ENCODE peak calls at places on chromosomes 2 and 18, in eight cellular contexts. One of them, this sample, is unnamed.

GRCh38 chr18:12657849-12658829 is at the start of gene SPIRE1:
- DNase-seq in upper lobe of left lung: peak; percentile 95
- DNase-seq in transverse colon: peak; percentile 70
- DNase-seq in fibroblast of the aortic adventitia: peak; percentile 32
- DNase-seq in type B pancreatic cell: peak; percentile 75
- DNase-seq in OCI-LY7: peak; percentile 19
- DNase-seq in psoas muscle: peak; percentile 86
- DNase-seq in endothelial cell: peak; percentile 68
- DNase-seq in this sample: no peak

GRCh38 chr2:159267926-159268325 is 18.6 kb downstream of the WDSUB1 start:
- DNase-seq in transverse colon: no peak
- DNase-seq in psoas muscle: no peak
- DNase-seq in OCI-LY7: no peak
- DNase-seq in fibroblast of the aortic adventitia: no peak
- DNase-seq in endothelial cell: no peak
- DNase-seq in upper lobe of left lung: no peak
- DNase-seq in type B pancreatic cell: no peak
- DNase-seq in this sample: no peak

GRCh38 chr2:159139216-159139933 is 147.1 kb downstream of the WDSUB1 start:
- DNase-seq in endothelial cell: no peak
- DNase-seq in psoas muscle: no peak
- DNase-seq in fibroblast of the aortic adventitia: no peak
- DNase-seq in transverse colon: no peak
- DNase-seq in OCI-LY7: no peak
- DNase-seq in type B pancreatic cell: no peak
- DNase-seq in upper lobe of left lung: no peak
- DNase-seq in this sample: no peak

GRCh38 chr18:68282232-68282631 is 432.7 kb downstream of the TMX3 start:
- DNase-seq in fibroblast of the aortic adventitia: no peak
- DNase-seq in endothelial cell: no peak
- DNase-seq in type B pancreatic cell: no peak
- DNase-seq in OCI-LY7: no peak
- DNase-seq in transverse colon: no peak
- DNase-seq in psoas muscle: no peak
- DNase-seq in upper lobe of left lung: no peak
- DNase-seq in this sample: no peak

GRCh38 chr2:236988690-236989639 is 96.7 kb upstream of the COPS8 start:
- DNase-seq in upper lobe of left lung: peak; percentile 56
- DNase-seq in type B pancreatic cell: no peak
- DNase-seq in endothelial cell: no peak
- DNase-seq in transverse colon: peak; percentile 43
- DNase-seq in fibroblast of the aortic adventitia: peak; percentile 20
- DNase-seq in OCI-LY7: no peak
- DNase-seq in psoas muscle: peak; percentile 92
- DNase-seq in this sample: no peak

GRCh38 chr2:134683561-134684112 is 35.2 kb downstream of the TMEM163 start:
- DNase-seq in transverse colon: no peak
- DNase-seq in endothelial cell: no peak
- DNase-seq in fibroblast of the aortic adventitia: peak; percentile 23
- DNase-seq in OCI-LY7: no peak
- DNase-seq in type B pancreatic cell: no peak
- DNase-seq in upper lobe of left lung: no peak
- DNase-seq in psoas muscle: no peak
- DNase-seq in this sample: no peak

GRCh38 chr2:19936979-19937378 is 35.2 kb upstream of the TTC32 start:
- DNase-seq in transverse colon: no peak
- DNase-seq in fibroblast of the aortic adventitia: no peak
- DNase-seq in endothelial cell: no peak
- DNase-seq in type B pancreatic cell: no peak
- DNase-seq in OCI-LY7: no peak
- DNase-seq in upper lobe of left lung: no peak
- DNase-seq in psoas muscle: no peak
- DNase-seq in this sample: no peak

GRCh38 chr2:24448811-24449210 is 42.2 kb upstream of the NCOA1 start:
- DNase-seq in psoas muscle: no peak
- DNase-seq in type B pancreatic cell: no peak
- DNase-seq in endothelial cell: no peak
- DNase-seq in OCI-LY7: no peak
- DNase-seq in fibroblast of the aortic adventitia: no peak
- DNase-seq in upper lobe of left lung: no peak
- DNase-seq in transverse colon: no peak
- DNase-seq in this sample: no peak

GRCh38 chr2:239226677-239227076 is 174.1 kb downstream of the HDAC4 start:
- DNase-seq in psoas muscle: peak; percentile 58
- DNase-seq in upper lobe of left lung: no peak
- DNase-seq in type B pancreatic cell: no peak
- DNase-seq in OCI-LY7: no peak
- DNase-seq in transverse colon: no peak
- DNase-seq in endothelial cell: no peak
- DNase-seq in fibroblast of the aortic adventitia: no peak
- DNase-seq in this sample: no peak
- TF ChIP-seq CTCF in psoas muscle: no peak
- TF ChIP-seq CTCF in upper lobe of left lung: no peak
- TF ChIP-seq CTCF in type B pancreatic cell: no peak
- TF ChIP-seq CTCF in OCI-LY7: peak; percentile 19
- TF ChIP-seq CTCF in transverse colon: no peak
- TF ChIP-seq CTCF in endothelial cell: no peak
- TF ChIP-seq CTCF in fibroblast of the aortic adventitia: no peak
- TF ChIP-seq CTCF in this sample: no peak

GRCh38 chr2:45650851-45651414 is 542 bp upstream of the PRKCE start:
- DNase-seq in endothelial cell: peak; percentile 85
- DNase-seq in psoas muscle: peak; percentile 95
- DNase-seq in transverse colon: peak; percentile 95
- DNase-seq in OCI-LY7: peak; percentile 97
- DNase-seq in type B pancreatic cell: peak; percentile 93
- DNase-seq in upper lobe of left lung: peak; percentile 98
- DNase-seq in fibroblast of the aortic adventitia: peak; percentile 98
- DNase-seq in this sample: peak; percentile 29
- TF ChIP-seq CTCF in endothelial cell: peak; percentile 25
- TF ChIP-seq CTCF in psoas muscle: peak; percentile 34
- TF ChIP-seq CTCF in transverse colon: peak; percentile 37
- TF ChIP-seq CTCF in OCI-LY7: peak; percentile 62
- TF ChIP-seq CTCF in type B pancreatic cell: peak; percentile 58
- TF ChIP-seq CTCF in upper lobe of left lung: peak; percentile 90
- TF ChIP-seq CTCF in fibroblast of the aortic adventitia: peak; percentile 52
- TF ChIP-seq CTCF in this sample: peak; percentile 35

GRCh38 chr2:192886636-192887035 is 691.9 kb upstream of the TMEFF2 start:
- DNase-seq in fibroblast of the aortic adventitia: no peak
- DNase-seq in transverse colon: no peak
- DNase-seq in psoas muscle: no peak
- DNase-seq in upper lobe of left lung: no peak
- DNase-seq in OCI-LY7: no peak
- DNase-seq in endothelial cell: no peak
- DNase-seq in type B pancreatic cell: no peak
- DNase-seq in this sample: no peak

GRCh38 chr2:192887296-192887695 is 692.6 kb upstream of the TMEFF2 start:
- DNase-seq in OCI-LY7: no peak
- DNase-seq in type B pancreatic cell: no peak
- DNase-seq in transverse colon: no peak
- DNase-seq in endothelial cell: no peak
- DNase-seq in upper lobe of left lung: no peak
- DNase-seq in psoas muscle: no peak
- DNase-seq in fibroblast of the aortic adventitia: no peak
- DNase-seq in this sample: no peak

GRCh38 chr2:192888090-192888489 is 693.4 kb upstream of the TMEFF2 start:
- DNase-seq in psoas muscle: no peak
- DNase-seq in fibroblast of the aortic adventitia: no peak
- DNase-seq in upper lobe of left lung: no peak
- DNase-seq in endothelial cell: no peak
- DNase-seq in type B pancreatic cell: no peak
- DNase-seq in OCI-LY7: no peak
- DNase-seq in transverse colon: no peak
- DNase-seq in this sample: no peak

DNA sequence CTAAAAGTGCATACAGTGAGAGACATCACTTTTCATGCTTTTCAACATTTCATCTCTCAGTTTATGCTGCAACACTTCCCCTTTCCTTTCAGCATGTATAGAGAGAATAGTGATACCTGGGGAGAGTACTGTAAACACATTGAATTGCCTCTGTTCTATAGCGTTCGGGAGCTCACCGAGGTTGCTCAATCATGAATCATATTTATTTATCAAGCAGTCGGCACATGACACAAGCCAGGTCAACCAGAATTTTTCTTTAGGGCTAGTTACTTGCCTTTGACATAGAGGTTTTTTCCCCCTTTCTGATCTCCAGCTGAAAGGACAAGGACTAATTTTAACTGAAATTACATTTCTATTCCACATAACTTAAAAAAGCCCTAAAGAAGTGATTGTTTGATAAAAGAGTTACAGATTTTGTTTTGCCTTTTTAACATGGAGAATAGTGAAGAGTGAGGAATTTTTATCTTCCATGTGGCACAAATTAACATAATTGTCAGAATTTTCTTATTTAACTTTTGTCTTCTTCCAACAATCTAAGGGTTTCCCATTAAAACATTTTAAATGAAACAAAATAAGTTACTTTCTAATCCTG is 690.9 kb upstream of the TMEFF2 start:
- DNase-seq in fibroblast of the aortic adventitia: no peak
- DNase-seq in endothelial cell: no peak
- DNase-seq in upper lobe of left lung: no peak
- DNase-seq in transverse colon: no peak
- DNase-seq in type B pancreatic cell: no peak
- DNase-seq in psoas muscle: no peak
- DNase-seq in OCI-LY7: no peak
- DNase-seq in this sample: no peak
- TF ChIP-seq CTCF in fibroblast of the aortic adventitia: no peak
- TF ChIP-seq CTCF in endothelial cell: no peak
- TF ChIP-seq CTCF in upper lobe of left lung: no peak
- TF ChIP-seq CTCF in transverse colon: no peak
- TF ChIP-seq CTCF in type B pancreatic cell: no peak
- TF ChIP-seq CTCF in psoas muscle: no peak
- TF ChIP-seq CTCF in OCI-LY7: no peak
- TF ChIP-seq CTCF in this sample: no peak

GRCh38 chr18:5964596-5964995 is 69.3 kb upstream of the TMEM200C start:
- DNase-seq in psoas muscle: no peak
- DNase-seq in OCI-LY7: no peak
- DNase-seq in transverse colon: no peak
- DNase-seq in upper lobe of left lung: no peak
- DNase-seq in endothelial cell: no peak
- DNase-seq in type B pancreatic cell: no peak
- DNase-seq in fibroblast of the aortic adventitia: no peak
- DNase-seq in this sample: no peak

GRCh38 chr18:5962362-5962761 is 67.0 kb upstream of the TMEM200C start:
- DNase-seq in type B pancreatic cell: no peak
- DNase-seq in fibroblast of the aortic adventitia: peak; percentile 30
- DNase-seq in transverse colon: no peak
- DNase-seq in upper lobe of left lung: no peak
- DNase-seq in psoas muscle: no peak
- DNase-seq in OCI-LY7: no peak
- DNase-seq in endothelial cell: no peak
- DNase-seq in this sample: no peak

GRCh38 chr18:5961828-5962150 is 66.5 kb upstream of the TMEM200C start:
- DNase-seq in endothelial cell: no peak
- DNase-seq in upper lobe of left lung: no peak
- DNase-seq in OCI-LY7: no peak
- DNase-seq in psoas muscle: no peak
- DNase-seq in transverse colon: no peak
- DNase-seq in fibroblast of the aortic adventitia: no peak
- DNase-seq in type B pancreatic cell: no peak
- DNase-seq in this sample: no peak

GRCh38 chr18:5964108-5964507 is 68.8 kb upstream of the TMEM200C start:
- DNase-seq in type B pancreatic cell: no peak
- DNase-seq in OCI-LY7: no peak
- DNase-seq in psoas muscle: no peak
- DNase-seq in upper lobe of left lung: no peak
- DNase-seq in transverse colon: no peak
- DNase-seq in fibroblast of the aortic adventitia: no peak
- DNase-seq in endothelial cell: no peak
- DNase-seq in this sample: no peak

GRCh38 chr18:5963267-5963666 is 67.9 kb upstream of the TMEM200C start:
- DNase-seq in type B pancreatic cell: no peak
- DNase-seq in fibroblast of the aortic adventitia: no peak
- DNase-seq in OCI-LY7: no peak
- DNase-seq in psoas muscle: no peak
- DNase-seq in transverse colon: no peak
- DNase-seq in endothelial cell: no peak
- DNase-seq in upper lobe of left lung: peak; percentile 47
- DNase-seq in this sample: no peak
- TF ChIP-seq CTCF in type B pancreatic cell: no peak
- TF ChIP-seq CTCF in fibroblast of the aortic adventitia: no peak
- TF ChIP-seq CTCF in OCI-LY7: no peak
- TF ChIP-seq CTCF in psoas muscle: no peak
- TF ChIP-seq CTCF in transverse colon: no peak
- TF ChIP-seq CTCF in endothelial cell: no peak
- TF ChIP-seq CTCF in upper lobe of left lung: no peak
- TF ChIP-seq CTCF in this sample: no peak

GRCh38 chr2:61537590-61538178 is 472 bp downstream of the XPO1 start:
- DNase-seq in type B pancreatic cell: no peak
- DNase-seq in psoas muscle: no peak
- DNase-seq in upper lobe of left lung: no peak
- DNase-seq in fibroblast of the aortic adventitia: no peak
- DNase-seq in endothelial cell: no peak
- DNase-seq in OCI-LY7: no peak
- DNase-seq in transverse colon: no peak
- DNase-seq in this sample: no peak

GRCh38 chr2:61538179-61538919 is at the start of gene XPO1:
- DNase-seq in OCI-LY7: peak; percentile 100
- DNase-seq in upper lobe of left lung: peak; percentile 97
- DNase-seq in transverse colon: peak; percentile 99
- DNase-seq in fibroblast of the aortic adventitia: peak; percentile 99
- DNase-seq in type B pancreatic cell: peak; percentile 100
- DNase-seq in endothelial cell: peak; percentile 99
- DNase-seq in psoas muscle: peak; percentile 100
- DNase-seq in this sample: peak; percentile 77

GRCh38 chr2:61538920-61539559 is 884 bp upstream of the XPO1 start:
- DNase-seq in OCI-LY7: peak; percentile 54
- DNase-seq in transverse colon: peak; percentile 19
- DNase-seq in type B pancreatic cell: no peak
- DNase-seq in upper lobe of left lung: no peak
- DNase-seq in psoas muscle: no peak
- DNase-seq in fibroblast of the aortic adventitia: peak; percentile 56
- DNase-seq in endothelial cell: peak; percentile 9
- DNase-seq in this sample: no peak

DNA sequence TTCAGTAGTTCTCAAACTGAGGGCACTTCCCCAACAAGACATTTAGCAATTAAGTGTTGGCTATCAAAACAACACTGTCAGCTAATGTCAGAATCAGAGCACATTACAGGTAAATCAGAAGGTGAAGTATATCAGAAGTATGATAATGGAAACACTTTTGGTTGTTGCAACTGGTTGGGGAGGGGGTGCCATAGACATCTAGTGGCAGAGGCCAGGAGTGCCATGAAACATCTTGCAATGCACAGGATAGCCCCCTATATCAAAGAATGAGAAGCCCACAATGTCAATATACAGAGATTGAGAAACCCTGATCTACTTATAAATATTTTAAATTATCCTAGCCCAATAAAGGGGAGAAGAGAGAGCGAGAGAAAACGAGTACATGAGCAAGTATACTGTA is 4.9 kb upstream of the XPO1 start:
- DNase-seq in fibroblast of the aortic adventitia: no peak
- DNase-seq in OCI-LY7: peak; percentile 53
- DNase-seq in type B pancreatic cell: no peak
- DNase-seq in endothelial cell: no peak
- DNase-seq in upper lobe of left lung: no peak
- DNase-seq in transverse colon: no peak
- DNase-seq in psoas muscle: no peak
- DNase-seq in this sample: no peak
- TF ChIP-seq CTCF in fibroblast of the aortic adventitia: no peak
- TF ChIP-seq CTCF in OCI-LY7: peak; percentile 78
- TF ChIP-seq CTCF in type B pancreatic cell: peak; percentile 52
- TF ChIP-seq CTCF in endothelial cell: no peak
- TF ChIP-seq CTCF in upper lobe of left lung: no peak
- TF ChIP-seq CTCF in transverse colon: no peak
- TF ChIP-seq CTCF in psoas muscle: no peak
- TF ChIP-seq CTCF in this sample: no peak

GRCh38 chr2:102206666-102207341 is 20.0 kb downstream of the IL1RL2 start:
- DNase-seq in upper lobe of left lung: no peak
- DNase-seq in type B pancreatic cell: no peak
- DNase-seq in endothelial cell: no peak
- DNase-seq in OCI-LY7: no peak
- DNase-seq in fibroblast of the aortic adventitia: no peak
- DNase-seq in transverse colon: no peak
- DNase-seq in psoas muscle: no peak
- DNase-seq in this sample: no peak
- TF ChIP-seq CTCF in upper lobe of left lung: peak; percentile 17
- TF ChIP-seq CTCF in type B pancreatic cell: no peak
- TF ChIP-seq CTCF in endothelial cell: no peak
- TF ChIP-seq CTCF in OCI-LY7: no peak
- TF ChIP-seq CTCF in fibroblast of the aortic adventitia: no peak
- TF ChIP-seq CTCF in transverse colon: no peak
- TF ChIP-seq CTCF in psoas muscle: no peak
- TF ChIP-seq CTCF in this sample: no peak